ENCODE peak calls at places on chromosome 6, in ten cellular contexts. One of them, this sample, is unnamed.

GRCh38 chr6:96899019-96899418 is 1.3 kb upstream of the NDUFAF4 start:
- DNase-seq in IMR-90: peak; percentile 55
- DNase-seq in AG20443: peak; percentile 46
- DNase-seq in posterior cingulate gyrus: no peak
- DNase-seq in activated gamma-delta T cell treated with Interleukin-2 at 50 U/mL for 16 hours: no peak
- DNase-seq in activated CD4-positive, alpha-beta T cell treated with anti-CD3 and anti-CD28 coated beads, Interleukin-2, amount 10 ng/mL, durations not matched to agents 7 days and 5 days: no peak
- DNase-seq in tibial nerve: no peak
- DNase-seq in astrocyte of the cerebellum: peak; percentile 32
- DNase-seq in adrenal gland: peak; percentile 45
- DNase-seq in A549: peak; percentile 43
- DNase-seq in this sample: peak; percentile 41

GRCh38 chr6:107676002-107676401 is 148.1 kb downstream of the SCML4 start:
- DNase-seq in astrocyte of the cerebellum: no peak
- DNase-seq in activated gamma-delta T cell treated with Interleukin-2 at 50 U/mL for 16 hours: no peak
- DNase-seq in tibial nerve: no peak
- DNase-seq in IMR-90: no peak
- DNase-seq in A549: no peak
- DNase-seq in AG20443: peak; percentile 61
- DNase-seq in activated CD4-positive, alpha-beta T cell treated with anti-CD3 and anti-CD28 coated beads, Interleukin-2, amount 10 ng/mL, durations not matched to agents 7 days and 5 days: no peak
- DNase-seq in adrenal gland: no peak
- DNase-seq in posterior cingulate gyrus: no peak
- DNase-seq in this sample: no peak

GRCh38 chr6:11766589-11767450 is 11.8 kb downstream of the ADTRP start:
- DNase-seq in posterior cingulate gyrus: no peak
- DNase-seq in activated gamma-delta T cell treated with Interleukin-2 at 50 U/mL for 16 hours: no peak
- DNase-seq in adrenal gland: peak; percentile 47
- DNase-seq in IMR-90: peak; percentile 98
- DNase-seq in tibial nerve: no peak
- DNase-seq in A549: peak; percentile 87
- DNase-seq in activated CD4-positive, alpha-beta T cell treated with anti-CD3 and anti-CD28 coated beads, Interleukin-2, amount 10 ng/mL, durations not matched to agents 7 days and 5 days: no peak
- DNase-seq in AG20443: peak; percentile 84
- DNase-seq in astrocyte of the cerebellum: peak; percentile 89
- DNase-seq in this sample: no peak

GRCh38 chr6:139855741-139856206 is 481.3 kb upstream of the CITED2 start:
- DNase-seq in activated gamma-delta T cell treated with Interleukin-2 at 50 U/mL for 16 hours: no peak
- DNase-seq in adrenal gland: no peak
- DNase-seq in AG20443: no peak
- DNase-seq in A549: no peak
- DNase-seq in astrocyte of the cerebellum: no peak
- DNase-seq in posterior cingulate gyrus: no peak
- DNase-seq in tibial nerve: no peak
- DNase-seq in IMR-90: peak; percentile 76
- DNase-seq in activated CD4-positive, alpha-beta T cell treated with anti-CD3 and anti-CD28 coated beads, Interleukin-2, amount 10 ng/mL, durations not matched to agents 7 days and 5 days: no peak
- DNase-seq in this sample: no peak

GRCh38 chr6:39638126-39638822 is 86.9 kb downstream of the KIF6 start:
- DNase-seq in AG20443: no peak
- DNase-seq in posterior cingulate gyrus: no peak
- DNase-seq in activated gamma-delta T cell treated with Interleukin-2 at 50 U/mL for 16 hours: no peak
- DNase-seq in IMR-90: no peak
- DNase-seq in adrenal gland: no peak
- DNase-seq in astrocyte of the cerebellum: no peak
- DNase-seq in activated CD4-positive, alpha-beta T cell treated with anti-CD3 and anti-CD28 coated beads, Interleukin-2, amount 10 ng/mL, durations not matched to agents 7 days and 5 days: no peak
- DNase-seq in A549: no peak
- DNase-seq in tibial nerve: no peak
- DNase-seq in this sample: no peak

GRCh38 chr6:31493875-31494694 is 3.9 kb upstream of the MICB start:
- DNase-seq in posterior cingulate gyrus: peak; percentile 92
- DNase-seq in activated gamma-delta T cell treated with Interleukin-2 at 50 U/mL for 16 hours: peak; percentile 74
- DNase-seq in IMR-90: peak; percentile 70
- DNase-seq in AG20443: peak; percentile 76
- DNase-seq in A549: peak; percentile 70
- DNase-seq in activated CD4-positive, alpha-beta T cell treated with anti-CD3 and anti-CD28 coated beads, Interleukin-2, amount 10 ng/mL, durations not matched to agents 7 days and 5 days: peak; percentile 80
- DNase-seq in adrenal gland: peak; percentile 76
- DNase-seq in astrocyte of the cerebellum: no peak
- DNase-seq in tibial nerve: peak; percentile 70
- DNase-seq in this sample: peak; percentile 91

GRCh38 chr6:27619436-27619835 is 146.5 kb upstream of the ZNF184 start:
- DNase-seq in IMR-90: no peak
- DNase-seq in posterior cingulate gyrus: no peak
- DNase-seq in activated CD4-positive, alpha-beta T cell treated with anti-CD3 and anti-CD28 coated beads, Interleukin-2, amount 10 ng/mL, durations not matched to agents 7 days and 5 days: no peak
- DNase-seq in activated gamma-delta T cell treated with Interleukin-2 at 50 U/mL for 16 hours: no peak
- DNase-seq in adrenal gland: no peak
- DNase-seq in A549: no peak
- DNase-seq in AG20443: no peak
- DNase-seq in tibial nerve: no peak
- DNase-seq in astrocyte of the cerebellum: no peak
- DNase-seq in this sample: no peak

GRCh38 chr6:37631295-37631694 is 66.4 kb downstream of the MDGA1 start:
- DNase-seq in activated CD4-positive, alpha-beta T cell treated with anti-CD3 and anti-CD28 coated beads, Interleukin-2, amount 10 ng/mL, durations not matched to agents 7 days and 5 days: no peak
- DNase-seq in IMR-90: no peak
- DNase-seq in adrenal gland: no peak
- DNase-seq in AG20443: no peak
- DNase-seq in A549: no peak
- DNase-seq in astrocyte of the cerebellum: no peak
- DNase-seq in posterior cingulate gyrus: no peak
- DNase-seq in tibial nerve: no peak
- DNase-seq in activated gamma-delta T cell treated with Interleukin-2 at 50 U/mL for 16 hours: no peak
- DNase-seq in this sample: no peak

GRCh38 chr6:151723152-151723551 is 84.3 kb upstream of the ESR1 start:
- DNase-seq in tibial nerve: no peak
- DNase-seq in A549: no peak
- DNase-seq in posterior cingulate gyrus: no peak
- DNase-seq in adrenal gland: no peak
- DNase-seq in activated CD4-positive, alpha-beta T cell treated with anti-CD3 and anti-CD28 coated beads, Interleukin-2, amount 10 ng/mL, durations not matched to agents 7 days and 5 days: no peak
- DNase-seq in IMR-90: no peak
- DNase-seq in activated gamma-delta T cell treated with Interleukin-2 at 50 U/mL for 16 hours: no peak
- DNase-seq in AG20443: no peak
- DNase-seq in astrocyte of the cerebellum: no peak
- DNase-seq in this sample: no peak

GRCh38 chr6:25311251-25311910 is 32.2 kb downstream of the CARMIL1 start:
- DNase-seq in tibial nerve: no peak
- DNase-seq in activated CD4-positive, alpha-beta T cell treated with anti-CD3 and anti-CD28 coated beads, Interleukin-2, amount 10 ng/mL, durations not matched to agents 7 days and 5 days: no peak
- DNase-seq in adrenal gland: no peak
- DNase-seq in A549: peak; percentile 46
- DNase-seq in astrocyte of the cerebellum: no peak
- DNase-seq in posterior cingulate gyrus: no peak
- DNase-seq in AG20443: peak; percentile 54
- DNase-seq in activated gamma-delta T cell treated with Interleukin-2 at 50 U/mL for 16 hours: no peak
- DNase-seq in IMR-90: peak; percentile 62
- DNase-seq in this sample: no peak

GRCh38 chr6:26272171-26272631 is 92.8 kb upstream of the BTN3A2 start:
- DNase-seq in A549: no peak
- DNase-seq in tibial nerve: no peak
- DNase-seq in adrenal gland: peak; percentile 59
- DNase-seq in astrocyte of the cerebellum: no peak
- DNase-seq in posterior cingulate gyrus: peak; percentile 80
- DNase-seq in IMR-90: no peak
- DNase-seq in activated CD4-positive, alpha-beta T cell treated with anti-CD3 and anti-CD28 coated beads, Interleukin-2, amount 10 ng/mL, durations not matched to agents 7 days and 5 days: peak; percentile 61
- DNase-seq in AG20443: no peak
- DNase-seq in activated gamma-delta T cell treated with Interleukin-2 at 50 U/mL for 16 hours: peak; percentile 46
- DNase-seq in this sample: peak; percentile 68

GRCh38 chr6:3518356-3518841 is 61.5 kb upstream of the SLC22A23 start:
- DNase-seq in IMR-90: peak; percentile 73
- DNase-seq in activated gamma-delta T cell treated with Interleukin-2 at 50 U/mL for 16 hours: no peak
- DNase-seq in tibial nerve: no peak
- DNase-seq in posterior cingulate gyrus: no peak
- DNase-seq in adrenal gland: peak; percentile 45
- DNase-seq in activated CD4-positive, alpha-beta T cell treated with anti-CD3 and anti-CD28 coated beads, Interleukin-2, amount 10 ng/mL, durations not matched to agents 7 days and 5 days: no peak
- DNase-seq in A549: peak; percentile 55
- DNase-seq in astrocyte of the cerebellum: peak; percentile 54
- DNase-seq in AG20443: peak; percentile 91
- DNase-seq in this sample: peak; percentile 31

GRCh38 chr6:167717455-167717854 is 109.3 kb upstream of the AFDN start:
- DNase-seq in activated CD4-positive, alpha-beta T cell treated with anti-CD3 and anti-CD28 coated beads, Interleukin-2, amount 10 ng/mL, durations not matched to agents 7 days and 5 days: no peak
- DNase-seq in posterior cingulate gyrus: peak; percentile 26
- DNase-seq in tibial nerve: no peak
- DNase-seq in A549: no peak
- DNase-seq in IMR-90: no peak
- DNase-seq in activated gamma-delta T cell treated with Interleukin-2 at 50 U/mL for 16 hours: no peak
- DNase-seq in adrenal gland: no peak
- DNase-seq in astrocyte of the cerebellum: no peak
- DNase-seq in AG20443: no peak
- DNase-seq in this sample: no peak

GRCh38 chr6:166761801-166762200 is 134.8 kb upstream of the RPS6KA2 start:
- DNase-seq in activated gamma-delta T cell treated with Interleukin-2 at 50 U/mL for 16 hours: no peak
- DNase-seq in activated CD4-positive, alpha-beta T cell treated with anti-CD3 and anti-CD28 coated beads, Interleukin-2, amount 10 ng/mL, durations not matched to agents 7 days and 5 days: no peak
- DNase-seq in tibial nerve: no peak
- DNase-seq in IMR-90: no peak
- DNase-seq in AG20443: no peak
- DNase-seq in A549: no peak
- DNase-seq in posterior cingulate gyrus: peak; percentile 53
- DNase-seq in adrenal gland: no peak
- DNase-seq in astrocyte of the cerebellum: no peak
- DNase-seq in this sample: no peak

GRCh38 chr6:132132420-132132819 is 181.2 kb upstream of the CCN2 start:
- DNase-seq in tibial nerve: no peak
- DNase-seq in A549: no peak
- DNase-seq in astrocyte of the cerebellum: peak; percentile 64
- DNase-seq in posterior cingulate gyrus: no peak
- DNase-seq in IMR-90: peak; percentile 58
- DNase-seq in AG20443: no peak
- DNase-seq in activated gamma-delta T cell treated with Interleukin-2 at 50 U/mL for 16 hours: no peak
- DNase-seq in activated CD4-positive, alpha-beta T cell treated with anti-CD3 and anti-CD28 coated beads, Interleukin-2, amount 10 ng/mL, durations not matched to agents 7 days and 5 days: no peak
- DNase-seq in adrenal gland: no peak
- DNase-seq in this sample: no peak

GRCh38 chr6:109308018-109308492 is 74.2 kb downstream of the CD164 start:
- DNase-seq in AG20443: peak; percentile 93
- DNase-seq in posterior cingulate gyrus: no peak
- DNase-seq in tibial nerve: peak; percentile 23
- DNase-seq in astrocyte of the cerebellum: no peak
- DNase-seq in activated CD4-positive, alpha-beta T cell treated with anti-CD3 and anti-CD28 coated beads, Interleukin-2, amount 10 ng/mL, durations not matched to agents 7 days and 5 days: no peak
- DNase-seq in A549: peak; percentile 64
- DNase-seq in adrenal gland: peak; percentile 93
- DNase-seq in activated gamma-delta T cell treated with Interleukin-2 at 50 U/mL for 16 hours: no peak
- DNase-seq in IMR-90: peak; percentile 63
- DNase-seq in this sample: no peak

GRCh38 chr6:129844118-129844891 is 16.8 kb downstream of the TMEM244 start:
- DNase-seq in astrocyte of the cerebellum: no peak
- DNase-seq in AG20443: peak; percentile 66
- DNase-seq in posterior cingulate gyrus: no peak
- DNase-seq in activated CD4-positive, alpha-beta T cell treated with anti-CD3 and anti-CD28 coated beads, Interleukin-2, amount 10 ng/mL, durations not matched to agents 7 days and 5 days: no peak
- DNase-seq in A549: no peak
- DNase-seq in tibial nerve: no peak
- DNase-seq in activated gamma-delta T cell treated with Interleukin-2 at 50 U/mL for 16 hours: no peak
- DNase-seq in IMR-90: peak; percentile 89
- DNase-seq in adrenal gland: no peak
- DNase-seq in this sample: no peak

GRCh38 chr6:157877573-157878011 is 54.5 kb downstream of the SNX9 start:
- DNase-seq in activated gamma-delta T cell treated with Interleukin-2 at 50 U/mL for 16 hours: no peak
- DNase-seq in tibial nerve: no peak
- DNase-seq in adrenal gland: no peak
- DNase-seq in A549: no peak
- DNase-seq in IMR-90: no peak
- DNase-seq in posterior cingulate gyrus: peak; percentile 87
- DNase-seq in activated CD4-positive, alpha-beta T cell treated with anti-CD3 and anti-CD28 coated beads, Interleukin-2, amount 10 ng/mL, durations not matched to agents 7 days and 5 days: no peak
- DNase-seq in astrocyte of the cerebellum: no peak
- DNase-seq in AG20443: no peak
- DNase-seq in this sample: no peak

GRCh38 chr6:22189946-22190345 is 106.9 kb downstream of the PRL start:
- DNase-seq in posterior cingulate gyrus: no peak
- DNase-seq in activated CD4-positive, alpha-beta T cell treated with anti-CD3 and anti-CD28 coated beads, Interleukin-2, amount 10 ng/mL, durations not matched to agents 7 days and 5 days: no peak
- DNase-seq in AG20443: no peak
- DNase-seq in activated gamma-delta T cell treated with Interleukin-2 at 50 U/mL for 16 hours: no peak
- DNase-seq in A549: no peak
- DNase-seq in astrocyte of the cerebellum: no peak
- DNase-seq in tibial nerve: no peak
- DNase-seq in IMR-90: no peak
- DNase-seq in adrenal gland: no peak
- DNase-seq in this sample: peak; percentile 26

GRCh38 chr6:155314773-155315515 is 660 bp upstream of the TFB1M start:
- DNase-seq in tibial nerve: peak; percentile 41
- DNase-seq in activated gamma-delta T cell treated with Interleukin-2 at 50 U/mL for 16 hours: no peak
- DNase-seq in A549: peak; percentile 88
- DNase-seq in posterior cingulate gyrus: no peak
- DNase-seq in IMR-90: peak; percentile 79
- DNase-seq in activated CD4-positive, alpha-beta T cell treated with anti-CD3 and anti-CD28 coated beads, Interleukin-2, amount 10 ng/mL, durations not matched to agents 7 days and 5 days: peak; percentile 69
- DNase-seq in astrocyte of the cerebellum: peak; percentile 36
- DNase-seq in AG20443: peak; percentile 56
- DNase-seq in adrenal gland: peak; percentile 85
- DNase-seq in this sample: peak; percentile 76

GRCh38 chr6:89433637-89434499 is 916 bp downstream of the ANKRD6 start:
- DNase-seq in posterior cingulate gyrus: no peak
- DNase-seq in AG20443: no peak
- DNase-seq in IMR-90: no peak
- DNase-seq in adrenal gland: peak; percentile 20
- DNase-seq in activated gamma-delta T cell treated with Interleukin-2 at 50 U/mL for 16 hours: peak; percentile 23
- DNase-seq in tibial nerve: no peak
- DNase-seq in activated CD4-positive, alpha-beta T cell treated with anti-CD3 and anti-CD28 coated beads, Interleukin-2, amount 10 ng/mL, durations not matched to agents 7 days and 5 days: peak; percentile 23
- DNase-seq in astrocyte of the cerebellum: no peak
- DNase-seq in A549: no peak
- DNase-seq in this sample: peak; percentile 69

GRCh38 chr6:158492881-158493280 is 67.0 kb upstream of the TMEM181 start:
- DNase-seq in posterior cingulate gyrus: no peak
- DNase-seq in IMR-90: no peak
- DNase-seq in activated gamma-delta T cell treated with Interleukin-2 at 50 U/mL for 16 hours: no peak
- DNase-seq in astrocyte of the cerebellum: no peak
- DNase-seq in activated CD4-positive, alpha-beta T cell treated with anti-CD3 and anti-CD28 coated beads, Interleukin-2, amount 10 ng/mL, durations not matched to agents 7 days and 5 days: no peak
- DNase-seq in adrenal gland: no peak
- DNase-seq in AG20443: no peak
- DNase-seq in A549: no peak
- DNase-seq in tibial nerve: no peak
- DNase-seq in this sample: no peak

GRCh38 chr6:113903666-113904330 is 46.7 kb downstream of the MARCKS start:
- DNase-seq in tibial nerve: no peak
- DNase-seq in posterior cingulate gyrus: no peak
- DNase-seq in astrocyte of the cerebellum: no peak
- DNase-seq in IMR-90: peak; percentile 58
- DNase-seq in adrenal gland: peak; percentile 19
- DNase-seq in activated gamma-delta T cell treated with Interleukin-2 at 50 U/mL for 16 hours: no peak
- DNase-seq in activated CD4-positive, alpha-beta T cell treated with anti-CD3 and anti-CD28 coated beads, Interleukin-2, amount 10 ng/mL, durations not matched to agents 7 days and 5 days: no peak
- DNase-seq in A549: no peak
- DNase-seq in AG20443: peak; percentile 64
- DNase-seq in this sample: no peak

GRCh38 chr6:157333537-157333936 is 10.2 kb upstream of the TMEM242 start:
- DNase-seq in activated gamma-delta T cell treated with Interleukin-2 at 50 U/mL for 16 hours: no peak
- DNase-seq in tibial nerve: no peak
- DNase-seq in posterior cingulate gyrus: peak; percentile 84
- DNase-seq in AG20443: no peak
- DNase-seq in IMR-90: no peak
- DNase-seq in adrenal gland: no peak
- DNase-seq in activated CD4-positive, alpha-beta T cell treated with anti-CD3 and anti-CD28 coated beads, Interleukin-2, amount 10 ng/mL, durations not matched to agents 7 days and 5 days: no peak
- DNase-seq in A549: no peak
- DNase-seq in astrocyte of the cerebellum: no peak
- DNase-seq in this sample: no peak

GRCh38 chr6:151301547-151301946 is 61.8 kb downstream of the AKAP12 start:
- DNase-seq in A549: no peak
- DNase-seq in tibial nerve: no peak
- DNase-seq in adrenal gland: no peak
- DNase-seq in posterior cingulate gyrus: no peak
- DNase-seq in activated CD4-positive, alpha-beta T cell treated with anti-CD3 and anti-CD28 coated beads, Interleukin-2, amount 10 ng/mL, durations not matched to agents 7 days and 5 days: no peak
- DNase-seq in activated gamma-delta T cell treated with Interleukin-2 at 50 U/mL for 16 hours: no peak
- DNase-seq in AG20443: no peak
- DNase-seq in IMR-90: no peak
- DNase-seq in astrocyte of the cerebellum: no peak
- DNase-seq in this sample: no peak

GRCh38 chr6:32203435-32204267 is 11.2 kb upstream of the GPSM3 start:
- DNase-seq in activated gamma-delta T cell treated with Interleukin-2 at 50 U/mL for 16 hours: no peak
- DNase-seq in adrenal gland: no peak
- DNase-seq in posterior cingulate gyrus: no peak
- DNase-seq in tibial nerve: no peak
- DNase-seq in AG20443: no peak
- DNase-seq in activated CD4-positive, alpha-beta T cell treated with anti-CD3 and anti-CD28 coated beads, Interleukin-2, amount 10 ng/mL, durations not matched to agents 7 days and 5 days: no peak
- DNase-seq in A549: no peak
- DNase-seq in astrocyte of the cerebellum: no peak
- DNase-seq in IMR-90: no peak
- DNase-seq in this sample: no peak

GRCh38 chr6:71383476-71383875 is 94.9 kb downstream of the OGFRL1 start:
- DNase-seq in IMR-90: no peak
- DNase-seq in AG20443: no peak
- DNase-seq in activated CD4-positive, alpha-beta T cell treated with anti-CD3 and anti-CD28 coated beads, Interleukin-2, amount 10 ng/mL, durations not matched to agents 7 days and 5 days: no peak
- DNase-seq in adrenal gland: no peak
- DNase-seq in activated gamma-delta T cell treated with Interleukin-2 at 50 U/mL for 16 hours: no peak
- DNase-seq in A549: no peak
- DNase-seq in tibial nerve: no peak
- DNase-seq in astrocyte of the cerebellum: no peak
- DNase-seq in posterior cingulate gyrus: no peak
- DNase-seq in this sample: no peak

GRCh38 chr6:110682460-110682853 is 132.8 kb downstream of the CDK19 start:
- DNase-seq in AG20443: peak; percentile 68
- DNase-seq in activated CD4-positive, alpha-beta T cell treated with anti-CD3 and anti-CD28 coated beads, Interleukin-2, amount 10 ng/mL, durations not matched to agents 7 days and 5 days: peak; percentile 88
- DNase-seq in posterior cingulate gyrus: no peak
- DNase-seq in tibial nerve: no peak
- DNase-seq in A549: peak; percentile 83
- DNase-seq in adrenal gland: peak; percentile 83
- DNase-seq in activated gamma-delta T cell treated with Interleukin-2 at 50 U/mL for 16 hours: peak; percentile 69
- DNase-seq in IMR-90: peak; percentile 81
- DNase-seq in astrocyte of the cerebellum: peak; percentile 73
- DNase-seq in this sample: peak; percentile 82

This sample was measured in HAP-1.